ENCODE peak calls at places on chromosome 14, in seven cellular contexts. S is breast epithelium, X is aorta, H is heart left ventricle, C is IMR-90, F is tibial nerve, R is ovary. O is an unnamed sample.
A peak's percentile ranks its signal among the peaks of the same experiment; 100 is the strongest.

GRCh38 chr14:103155013-103155412 is 31.8 kb downstream of the TNFAIP2 start:
- DNase-seq in S (no peak), F (peak; percentile 57), H (peak; percentile 88), X (peak; percentile 89), R (no peak), C (peak; percentile 13), O (peak; percentile 75)

GRCh38 chr14:69464829-69465228 is 19.7 kb upstream of the PLEKHD1 start:
- DNase-seq in C (peak; percentile 98), H (no peak), F (no peak), R (no peak), X (no peak), S (no peak), O (no peak)

GRCh38 chr14:28987516-28987915 is 220.9 kb downstream of the FOXG1 start:
- DNase-seq in X (no peak), R (no peak), C (peak; percentile 0), S (no peak), F (no peak), H (no peak), O (no peak)

GRCh38 chr14:97379091-97379531 is 581.9 kb downstream of the VRK1 start:
- DNase-seq in H (no peak), C (no peak), S (no peak), R (no peak), X (no peak), F (no peak), O (no peak)

GRCh38 chr14:65352964-65353530 is 59.5 kb upstream of the FUT8 start:
- DNase-seq in R (no peak), X (no peak), C (no peak), S (no peak), F (no peak), H (no peak), O (no peak)

GRCh38 chr14:69234106-69234505 is 25.9 kb upstream of the GALNT16 start:
- DNase-seq in S (no peak), X (no peak), F (no peak), H (no peak), R (no peak), C (no peak), O (no peak)

GRCh38 chr14:103890836-103891666 is 37.2 kb upstream of the TDRD9 start:
- DNase-seq in X (no peak), R (no peak), F (no peak), C (no peak), S (no peak), H (peak; percentile 29), O (no peak)

GRCh38 chr14:49907186-49907585 is 14.3 kb downstream of the ARF6 start:
- DNase-seq in C (no peak), X (no peak), R (no peak), F (no peak), H (no peak), S (no peak), O (no peak)

GRCh38 chr14:100844082-100844408 is 18.1 kb downstream of the MEG3 start:
- DNase-seq in C (no peak), R (no peak), S (no peak), X (no peak), H (no peak), F (no peak), O (no peak)

GRCh38 chr14:58829594-58829993 is 191.8 kb downstream of the DACT1 start:
- DNase-seq in C (peak; percentile 58), F (no peak), S (no peak), X (no peak), R (no peak), H (no peak), O (no peak)

GRCh38 chr14:22689186-22689585 is 45.0 kb upstream of the OR6J1 start:
- DNase-seq in F (no peak), X (no peak), H (no peak), C (peak; percentile 92), S (no peak), R (no peak), O (no peak)

GRCh38 chr14:20499108-20499507 is 6.2 kb upstream of the RNASE10 start:
- DNase-seq in C (no peak), H (no peak), F (no peak), R (no peak), X (no peak), S (no peak), O (no peak)

GRCh38 chr14:98198385-98198784 is 1073.6 kb downstream of the BCL11B start:
- DNase-seq in H (no peak), X (no peak), S (no peak), F (no peak), C (no peak), R (no peak), O (no peak)

GRCh38 chr14:42480235-42480634 is 873.6 kb downstream of the LRFN5 start:
- DNase-seq in F (no peak), H (no peak), R (no peak), X (no peak), S (no peak), C (no peak), O (no peak)
- H3K27ac ChIP-seq in F (no peak overlapping the region), H (no peak overlapping the region), R (no peak overlapping the region), X (no peak overlapping the region), S (no peak overlapping the region), C (no peak overlapping the region), O (no peak overlapping the region)

DNA sequence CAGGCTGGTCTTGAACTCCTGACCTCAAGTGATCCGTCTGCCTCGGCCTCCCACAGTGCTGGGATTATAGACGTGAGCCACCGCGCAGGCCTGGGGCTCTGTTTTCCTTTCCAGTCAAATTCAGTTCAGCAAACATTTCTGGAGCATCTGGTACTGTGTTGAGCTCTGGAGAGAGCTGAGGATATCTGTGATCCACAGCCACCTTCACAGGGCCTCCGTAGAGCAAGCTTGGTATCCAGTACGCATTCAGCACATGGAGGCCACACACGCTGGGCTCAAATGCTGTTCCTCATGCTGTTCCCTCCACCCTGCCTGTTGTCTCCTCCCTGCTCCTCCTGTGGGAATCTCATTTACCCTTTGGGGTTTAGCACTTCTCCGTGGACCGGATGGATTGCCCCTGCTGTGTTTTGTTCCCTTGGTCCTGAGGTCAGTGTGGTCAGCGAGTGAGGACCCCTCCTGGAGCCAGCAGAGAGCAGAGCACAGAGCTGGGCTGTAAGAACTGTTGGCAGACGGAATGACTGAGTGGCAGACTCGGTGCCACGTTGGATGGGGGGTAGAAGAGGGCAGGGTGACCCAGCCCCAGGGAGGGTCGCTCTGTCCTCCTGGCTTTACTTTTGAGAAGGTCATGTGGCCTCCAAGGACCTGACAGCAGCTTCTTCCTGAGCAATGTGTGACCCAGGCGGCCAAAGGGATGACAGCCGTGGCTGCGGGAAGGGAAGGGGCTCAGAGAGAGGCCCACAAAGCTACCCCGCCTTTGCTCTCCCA is 891 bp downstream of the RPS6KL1 start:
- DNase-seq in C (no peak), X (no peak), H (no peak), S (no peak), R (no peak), F (no peak), O (no peak)
- H3K27ac ChIP-seq in C (no peak overlapping the region), X (no peak overlapping the region), H (no peak overlapping the region), S (peak overlapping the region; percentile 62), R (no peak overlapping the region), F (no peak overlapping the region), O (peak overlapping the region; percentile 67)

GRCh38 chr14:99573000-99573330 is 31.0 kb downstream of the CCDC85C start:
- DNase-seq in C (no peak), R (no peak), F (no peak), H (no peak), X (no peak), S (no peak), O (no peak)
- H3K27ac ChIP-seq in C (no peak overlapping the region), R (peak overlapping the region; percentile 2), F (no peak overlapping the region), H (peak overlapping the region; percentile 9), X (no peak overlapping the region), S (no peak overlapping the region), O (no peak overlapping the region)

DNA sequence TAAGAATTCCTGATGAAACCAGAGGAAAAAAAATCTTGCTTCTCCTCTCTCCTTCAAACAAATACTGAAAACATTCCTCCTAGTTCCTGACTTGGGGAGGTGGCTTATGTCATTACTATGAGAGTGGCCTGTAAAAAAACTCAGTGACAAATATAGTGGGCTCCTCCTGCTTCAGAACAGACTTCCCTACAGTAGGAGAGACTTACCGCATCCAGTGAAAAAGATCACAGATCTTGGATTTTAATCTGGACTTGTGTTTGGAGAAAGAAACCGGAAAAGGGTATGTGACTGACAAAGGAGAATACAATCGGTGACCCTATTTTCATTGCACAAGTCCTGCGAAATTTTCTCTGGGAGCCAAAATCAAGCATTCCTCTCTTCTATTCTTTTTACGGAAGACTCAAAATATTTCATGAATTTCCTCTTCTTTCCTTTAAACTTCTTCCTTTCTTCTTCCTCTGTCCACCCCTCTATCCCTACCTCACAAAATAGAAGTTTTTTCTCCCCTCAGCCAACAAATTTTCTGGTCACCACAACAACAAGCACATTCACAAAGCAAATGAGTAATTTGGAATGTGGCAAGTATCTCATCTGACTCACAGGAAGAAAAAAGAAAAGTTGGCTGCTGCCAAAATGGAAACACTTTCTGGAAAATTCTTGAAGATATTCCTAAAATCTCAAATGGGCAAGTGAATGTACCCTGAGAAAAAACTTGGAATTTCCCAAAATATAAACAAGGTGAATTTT is 185.1 kb upstream of the CDKN3 start:
- DNase-seq in F (no peak), R (no peak), X (no peak), C (peak; percentile 79), S (no peak), H (no peak), O (no peak)
- H3K27ac ChIP-seq in F (peak overlapping the region; percentile 9), R (no peak overlapping the region), X (peak overlapping the region; percentile 51), C (no peak overlapping the region), S (peak overlapping the region; percentile 63), H (no peak overlapping the region), O (no peak overlapping the region)

GRCh38 chr14:77181603-77182437 is at the start of gene TMEM63C:
- DNase-seq in S (peak; percentile 29), C (no peak), X (no peak), F (no peak), H (no peak), R (no peak), O (no peak)
- H3K27ac ChIP-seq in S (no peak within 1 kb of the TSS), C (no peak within 1 kb of the TSS), X (no peak within 1 kb of the TSS), F (no peak within 1 kb of the TSS), H (no peak within 1 kb of the TSS), R (no peak within 1 kb of the TSS), O (no peak within 1 kb of the TSS)

GRCh38 chr14:38432186-38432585 is 176.3 kb upstream of the CLEC14A start:
- DNase-seq in S (no peak), X (no peak), R (no peak), H (no peak), F (no peak), C (no peak), O (no peak)
- H3K27ac ChIP-seq in S (no peak overlapping the region), X (no peak overlapping the region), R (no peak overlapping the region), H (no peak overlapping the region), F (no peak overlapping the region), C (no peak overlapping the region), O (no peak overlapping the region)

DNA sequence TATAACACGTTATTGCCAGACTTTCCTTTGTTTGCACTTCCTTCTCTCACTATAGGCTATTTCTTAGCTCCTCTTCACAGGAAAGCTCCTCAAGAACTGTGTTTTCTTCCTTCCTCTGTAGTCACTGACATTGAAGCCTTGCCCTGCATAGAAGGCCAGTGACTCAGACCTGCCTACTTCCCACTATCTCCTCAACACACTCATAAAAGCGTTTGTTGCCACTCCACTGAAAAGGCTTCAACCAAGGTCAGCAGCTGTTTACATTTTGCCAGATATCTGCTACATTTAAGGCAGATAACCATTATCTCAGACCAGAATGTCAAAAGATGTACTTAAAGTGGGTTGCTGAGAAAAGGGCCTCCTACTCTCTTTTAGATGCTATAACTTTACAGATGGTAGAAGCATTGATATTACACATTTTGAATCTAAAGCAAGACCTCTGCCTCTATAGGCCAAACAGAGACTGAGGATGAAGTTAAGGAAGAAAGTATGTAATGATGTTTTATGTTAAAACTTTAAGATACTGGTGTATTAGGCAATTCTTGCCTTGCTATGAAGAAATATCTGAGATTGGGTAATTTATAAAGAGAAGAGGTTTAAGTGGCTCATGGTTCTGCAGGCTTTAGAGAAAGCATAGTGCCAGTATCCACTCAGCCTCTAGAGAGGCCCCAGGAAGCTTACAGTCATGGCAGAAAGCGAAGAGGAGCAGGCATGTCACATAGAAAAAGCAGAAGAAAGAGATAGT is 233.3 kb upstream of the FLRT2 start:
- DNase-seq in F (no peak), S (no peak), X (no peak), C (peak; percentile 70), H (no peak), R (no peak), O (no peak)
- H3K27ac ChIP-seq in F (no peak overlapping the region), S (no peak overlapping the region), X (no peak overlapping the region), C (peak overlapping the region; percentile 55), H (no peak overlapping the region), R (peak overlapping the region; percentile 10), O (no peak overlapping the region)

O was measured in substantia nigra.